ENCODE peak calls at places on chromosomes 13 and 19, in nine cellular contexts. Y is ovary, V is esophagus squamous epithelium, U is IMR-90, Q is heart left ventricle, E is suprapubic skin, T is HCT116, L is gastrocnemius medialis, W is body of pancreas. J is an unnamed sample.

GRCh38 chr19:31152906-31153305 is 196.3 kb downstream of the TSHZ3 start:
- DNase-seq in Y (no peak), V (no peak), U (peak), Q (no peak), E (no peak), T (no peak), L (no peak), W (no peak), J (no peak)

GRCh38 chr13:20360835-20361412 is 128.8 kb upstream of the GJB6 start:
- DNase-seq in Y (no peak), V (no peak), U (no peak), Q (no peak), E (no peak), T (no peak), L (no peak), W (no peak), J (no peak)

GRCh38 chr13:23703241-23703640 is 133.0 kb downstream of the TNFRSF19 start:
- DNase-seq in Y (no peak), V (no peak), U (no peak), Q (no peak), E (no peak), T (no peak), L (no peak), W (no peak), J (no peak)

GRCh38 chr19:23263870-23264590 is 13.8 kb upstream of the ZNF724 start:
- DNase-seq in Y (no peak), V (no peak), U (no peak), Q (no peak), E (no peak), T (no peak), L (no peak), W (no peak), J (no peak)

GRCh38 chr19:1510442-1510806 is 2.4 kb downstream of the ADAMTSL5 start:
- DNase-seq in Y (no peak), V (no peak), U (no peak), Q (no peak), E (no peak), T (no peak), L (no peak), W (no peak), J (no peak)

GRCh38 chr13:113535381-113535781 is 44.9 kb upstream of the DCUN1D2 start:
- DNase-seq in Y (no peak), V (no peak), U (no peak), Q (no peak), E (no peak), T (no peak), L (no peak), W (no peak), J (peak)

GRCh38 chr13:21595546-21595822 is 8.5 kb downstream of the MICU2 start:
- DNase-seq in Y (no peak), V (no peak), U (no peak), Q (no peak), E (no peak), T (no peak), L (no peak), W (no peak), J (no peak)

GRCh38 chr19:12974301-12975220 is 5.2 kb downstream of the DAND5 start:
- DNase-seq in Y (no peak), V (no peak), U (no peak), Q (no peak), E (peak), T (no peak), L (no peak), W (no peak), J (no peak)

GRCh38 chr13:85142351-85142750 is 656.9 kb downstream of the SLITRK6 start:
- DNase-seq in Y (no peak), V (no peak), U (no peak), Q (no peak), E (no peak), T (no peak), L (no peak), W (no peak), J (no peak)

GRCh38 chr19:10655457-10656312 is 1.5 kb downstream of the ILF3 start:
- DNase-seq in Y (no peak), V (no peak), U (peak), Q (no peak), E (no peak), T (no peak), L (no peak), W (peak), J (no peak)

GRCh38 chr13:97780486-97780885 is 173.0 kb upstream of the IPO5 start:
- DNase-seq in Y (no peak), V (no peak), U (no peak), Q (no peak), E (no peak), T (no peak), L (no peak), W (no peak), J (no peak)

GRCh38 chr19:13954185-13954584 is 1.9 kb downstream of the DCAF15 start:
- DNase-seq in Y (no peak), V (no peak), U (no peak), Q (no peak), E (no peak), T (no peak), L (no peak), W (no peak), J (no peak)

GRCh38 chr19:1825909-1826556 is 14.0 kb upstream of the ATP8B3 start:
- DNase-seq in Y (peak), V (no peak), U (peak), Q (peak), E (no peak), T (no peak), L (peak), W (peak), J (peak)

GRCh38 chr13:51291341-51291740 is 48.1 kb upstream of the SERPINE3 start:
- DNase-seq in Y (no peak), V (no peak), U (peak), Q (no peak), E (no peak), T (no peak), L (no peak), W (no peak), J (no peak)

GRCh38 chr13:100537486-100537885 is 51.1 kb downstream of the GGACT start:
- DNase-seq in Y (no peak), V (no peak), U (no peak), Q (no peak), E (no peak), T (no peak), L (no peak), W (no peak), J (no peak)

GRCh38 chr19:46926201-46927071 is 65.6 kb downstream of the ARHGAP35 start:
- DNase-seq in Y (no peak), V (no peak), U (no peak), Q (no peak), E (no peak), T (no peak), L (no peak), W (no peak), J (no peak)

GRCh38 chr13:47258384-47258783 is 361.5 kb upstream of the HTR2A start:
- DNase-seq in Y (no peak), V (no peak), U (no peak), Q (no peak), E (no peak), T (no peak), L (no peak), W (no peak), J (no peak)

GRCh38 chr19:58559275-58560006 is 1.0 kb upstream of the UBE2M start:
- DNase-seq in Y (peak), V (no peak), U (peak), Q (peak), E (peak), T (peak), L (peak), W (peak), J (peak)

GRCh38 chr13:23428183-23428528 is 5.3 kb downstream of the SACS start:
- DNase-seq in Y (no peak), V (no peak), U (peak), Q (no peak), E (no peak), T (no peak), L (no peak), W (no peak), J (no peak)

GRCh38 chr19:29741776-29742175 is 26.7 kb upstream of the C19orf12 start:
- DNase-seq in Y (no peak), V (no peak), U (no peak), Q (no peak), E (no peak), T (no peak), L (no peak), W (no peak), J (no peak)

GRCh38 chr13:57123660-57124059 is 17.1 kb upstream of the PRR20A start:
- DNase-seq in Y (no peak), V (no peak), U (no peak), Q (peak), E (no peak), T (no peak), L (peak), W (no peak), J (no peak)

GRCh38 chr19:38990949-38991697 is 15.6 kb upstream of the FBXO17 start:
- DNase-seq in Y (no peak), V (no peak), U (no peak), Q (no peak), E (no peak), T (no peak), L (no peak), W (no peak), J (no peak)
- TF ChIP-seq POLR2A in Y (no peak), V (no peak), U (no peak), Q (no peak), E (no peak), T (no peak), L (no peak), W (no peak), J (no peak)

DNA sequence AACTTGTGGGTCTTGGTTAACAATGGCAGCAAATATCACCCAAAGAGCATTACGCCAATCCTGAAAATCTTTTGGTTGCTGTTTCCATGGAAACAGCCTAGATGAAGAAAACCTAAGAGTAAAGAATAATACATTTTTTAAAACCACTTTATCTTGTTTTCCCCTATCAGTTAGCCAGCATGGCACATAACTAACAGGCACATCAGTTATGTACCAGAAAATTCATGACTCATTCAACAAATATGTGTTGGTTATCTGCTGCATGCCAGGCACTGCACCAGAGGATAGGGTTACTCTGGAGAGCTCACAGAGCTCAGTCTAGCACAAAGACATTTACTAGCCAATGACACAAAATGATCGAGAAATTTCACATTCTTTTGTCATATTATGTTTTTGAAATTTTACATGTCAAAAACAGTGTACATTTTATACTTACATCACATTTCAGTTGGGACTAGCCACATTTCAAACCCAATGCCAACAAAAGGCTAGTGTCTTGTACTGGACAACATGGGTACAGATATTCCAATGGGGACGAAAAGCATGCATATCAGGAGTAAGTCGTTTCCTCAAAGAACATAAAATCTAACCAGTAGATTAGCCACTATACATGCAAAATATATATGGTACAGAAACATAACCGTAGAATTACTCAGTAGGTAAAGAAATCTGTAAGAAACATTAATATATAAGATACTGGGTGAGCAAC is 20.3 kb downstream of the LNX2 start:
- DNase-seq in Y (no peak), V (no peak), U (peak), Q (no peak), E (no peak), T (peak), L (peak), W (peak), J (no peak)
- TF ChIP-seq POLR2A in Y (no peak), V (no peak), U (no peak), Q (no peak), E (no peak), T (no peak), L (no peak), W (no peak), J (no peak)

DNA sequence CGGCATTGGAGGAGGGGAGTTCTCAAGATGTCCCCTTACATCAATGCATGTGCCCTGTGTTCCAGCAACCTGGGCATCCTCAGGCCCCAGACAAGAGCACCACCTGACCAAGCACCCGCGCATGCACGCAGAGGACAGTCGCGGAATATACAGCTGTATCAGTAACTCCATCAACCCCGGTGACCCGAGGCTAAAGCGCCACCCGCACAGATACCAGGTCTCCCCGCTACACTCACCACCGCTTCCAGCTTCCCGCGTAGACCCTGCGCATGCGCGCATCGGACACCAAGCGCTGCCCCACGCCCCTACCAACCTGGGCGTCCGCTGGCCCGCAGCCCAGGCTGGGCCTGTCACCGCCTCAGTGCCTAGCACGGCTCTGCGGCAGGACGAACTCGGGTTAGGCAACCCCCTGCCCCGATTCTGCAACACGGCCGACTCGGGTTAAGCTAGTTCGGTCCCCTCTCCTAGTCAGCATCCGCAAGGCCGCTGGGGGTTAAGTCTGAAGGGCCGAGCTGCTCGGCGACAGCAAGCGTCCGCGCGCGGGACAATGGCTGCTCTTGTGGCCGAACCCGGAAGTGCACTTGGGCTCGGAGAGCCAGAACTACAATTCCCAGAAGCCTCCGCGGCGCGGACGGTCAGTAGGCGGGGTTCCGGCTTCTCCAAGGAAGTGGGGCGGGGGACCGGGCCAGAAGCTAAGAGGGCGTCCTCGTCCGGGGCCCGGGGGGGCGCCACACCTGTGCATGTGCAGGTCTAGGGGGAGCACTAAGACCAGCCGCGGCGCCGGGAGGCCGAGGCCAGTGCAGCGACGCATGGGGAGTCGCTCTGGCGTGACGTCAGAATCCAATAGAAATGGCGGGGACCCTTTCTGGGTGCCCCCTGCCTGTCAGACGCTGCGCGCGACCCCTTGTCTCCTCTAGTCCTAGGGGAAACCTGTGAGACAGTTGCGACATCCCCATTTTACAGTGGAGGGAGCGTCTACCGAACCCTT is at the start of gene ZNF180:
- DNase-seq in Y (peak), V (peak), U (peak), Q (peak), E (peak), T (peak), L (peak), W (peak), J (peak)
- TF ChIP-seq POLR2A in Y (peak), V (peak), U (peak), Q (peak), E (peak), T (peak), L (peak), W (peak), J (no peak)

GRCh38 chr13:82011355-82011754 is 1670.4 kb upstream of the SPRY2 start:
- DNase-seq in Y (no peak), V (no peak), U (no peak), Q (no peak), E (no peak), T (no peak), L (no peak), W (no peak), J (no peak)

GRCh38 chr13:82010780-82011179 is 1669.9 kb upstream of the SPRY2 start:
- DNase-seq in Y (no peak), V (no peak), U (no peak), Q (no peak), E (no peak), T (no peak), L (no peak), W (no peak), J (no peak)
- TF ChIP-seq POLR2A in Y (no peak), V (no peak), U (no peak), Q (no peak), E (no peak), T (no peak), L (no peak), W (no peak), J (no peak)